ENCODE peak calls at places on chromosomes 5 and 9, in seven cellular contexts. F is MM.1S, A is astrocyte, J is GM23248, Z is GM23338, S is neural progenitor cell, C is fibroblast of lung. T is an unnamed sample. For H3K4me1, the result is how much of the 10 kb centered on the place peaks cover.

GRCh38 chr9:96618209-96619108 is 1.2 kb downstream of the CDC14B start:
- DNase-seq in F (no peak), A (no peak), J (peak), Z (peak), S (peak), C (peak), T (peak)

GRCh38 chr5:14208071-14209021 is 65.2 kb downstream of the TRIO start:
- DNase-seq in F (no peak), A (peak), J (peak), Z (no peak), S (no peak), C (peak), T (peak)

GRCh38 chr5:149371296-149371962 is 7.7 kb downstream of the IL17B start:
- DNase-seq in F (peak), A (peak), J (peak), Z (peak), S (peak), C (peak), T (peak)

GRCh38 chr5:78794693-78795215 is 146.2 kb upstream of the LHFPL2 start:
- DNase-seq in F (no peak), A (no peak), J (no peak), Z (no peak), S (no peak), C (no peak), T (no peak)

GRCh38 chr5:73391441-73391871 is 57.1 kb downstream of the FOXD1 start:
- DNase-seq in F (no peak), A (peak), J (peak), Z (no peak), S (no peak), C (no peak), T (no peak)

GRCh38 chr5:29672678-29673077 is 1520.8 kb upstream of the CDH6 start:
- DNase-seq in F (no peak), A (no peak), J (no peak), Z (no peak), S (no peak), C (no peak), T (no peak)

GRCh38 chr5:139708877-139709586 is 60.9 kb downstream of the CXXC5 start:
- DNase-seq in F (no peak), A (peak), J (peak), Z (peak), S (peak), C (peak), T (no peak)

GRCh38 chr5:34555699-34556513 is 100.2 kb upstream of the RAI14 start:
- DNase-seq in F (no peak), A (no peak), J (no peak), Z (no peak), S (no peak), C (no peak), T (no peak)

GRCh38 chr9:126317513-126317912 is 9.1 kb upstream of the MVB12B start:
- DNase-seq in F (no peak), A (no peak), J (peak), Z (no peak), S (no peak), C (peak), T (no peak)

GRCh38 chr5:26295541-26295940 is 742.8 kb downstream of the CDH9 start:
- DNase-seq in F (no peak), A (no peak), J (no peak), Z (no peak), S (no peak), C (no peak), T (no peak)

GRCh38 chr5:73606206-73606753 is 19.7 kb upstream of the ARHGEF28 start:
- DNase-seq in F (no peak), A (peak), J (no peak), Z (no peak), S (no peak), C (no peak), T (no peak)

GRCh38 chr5:122755740-122756139 is 19.1 kb upstream of the SNX2 start:
- DNase-seq in F (no peak), A (no peak), J (peak), Z (no peak), S (no peak), C (peak), T (no peak)

GRCh38 chr9:108609227-108609894 is 246.4 kb downstream of the ACTL7B start:
- DNase-seq in F (no peak), A (peak), J (peak), Z (no peak), S (no peak), C (no peak), T (peak)

GRCh38 chr9:121889990-121890563 is 203.0 kb downstream of the TTLL11 start:
- DNase-seq in F (no peak), A (peak), J (peak), Z (no peak), S (no peak), C (no peak), T (no peak)

GRCh38 chr9:94941211-94941875 is 214.8 kb downstream of the AOPEP start:
- DNase-seq in F (no peak), A (no peak), J (peak), Z (no peak), S (no peak), C (no peak), T (no peak)

DNA sequence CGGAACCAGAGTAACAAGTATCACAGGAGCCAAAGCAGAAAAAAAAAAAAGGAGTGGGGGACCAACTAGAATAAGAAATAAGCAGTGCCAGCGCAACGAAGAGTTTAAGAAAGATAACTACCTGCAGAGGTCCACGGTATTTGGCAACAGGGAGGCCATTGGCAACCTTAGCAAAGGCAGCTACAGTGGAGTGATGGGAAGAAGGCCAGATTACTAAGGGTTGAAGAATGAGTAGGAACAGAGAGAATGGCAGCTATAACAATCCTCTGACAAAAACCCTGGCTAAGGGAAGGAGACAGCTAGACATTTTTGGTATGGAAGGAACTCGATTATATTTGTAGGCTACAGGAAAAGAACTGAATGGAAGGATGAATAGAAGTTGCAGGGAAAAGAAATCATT is 93.4 kb upstream of the DMAC1 start:
- DNase-seq in F (no peak), A (no peak), J (no peak), Z (no peak), S (no peak), C (no peak), T (no peak)
- TF ChIP-seq EZH2 in F (no peak), A (no peak), J (no peak), Z (no peak), S (no peak), C (no peak), T (no peak)

GRCh38 chr9:114902773-114903589 is 27.4 kb downstream of the TNFSF8 start:
- DNase-seq in F (peak), A (no peak), J (peak), Z (no peak), S (no peak), C (peak), T (peak)
- H3K4me1 ChIP-seq in F (half or more), A (under half), J (under half), Z (under half), S (under half), C (under half), T (under half)

GRCh38 chr9:37036237-37037136 is 2.4 kb upstream of the PAX5 start:
- DNase-seq in F (peak), A (no peak), J (peak), Z (peak), S (peak), C (peak), T (no peak)

GRCh38 chr9:37035472-37036236 is 1.6 kb upstream of the PAX5 start:
- DNase-seq in F (no peak), A (peak), J (no peak), Z (peak), S (peak), C (peak), T (no peak)

GRCh38 chr9:37034320-37034937 is 361 bp upstream of the PAX5 start:
- DNase-seq in F (peak), A (no peak), J (peak), Z (peak), S (peak), C (no peak), T (no peak)

GRCh38 chr9:37033753-37034319 is at the start of gene PAX5:
- DNase-seq in F (no peak), A (no peak), J (peak), Z (peak), S (no peak), C (no peak), T (no peak)

GRCh38 chr9:37034938-37035471 is 937 bp upstream of the PAX5 start:
- DNase-seq in F (no peak), A (no peak), J (no peak), Z (peak), S (peak), C (no peak), T (no peak)
- TF ChIP-seq EZH2 in F (no peak), A (no peak), J (peak), Z (peak), S (no peak), C (peak), T (peak)

GRCh38 chr5:150488519-150489357 is 19.2 kb upstream of the NDST1 start:
- DNase-seq in F (no peak), A (peak), J (peak), Z (no peak), S (no peak), C (peak), T (no peak)
- H3K4me1 ChIP-seq in F (under half), A (half or more), J (half or more), Z (half or more), S (half or more), C (half or more), T (half or more)

GRCh38 chr5:154475613-154476342 is 2.2 kb downstream of the HAND1 start:
- DNase-seq in F (no peak), A (no peak), J (no peak), Z (peak), S (peak), C (no peak), T (no peak)

GRCh38 chr5:154474267-154474956 is 3.6 kb downstream of the HAND1 start:
- DNase-seq in F (no peak), A (no peak), J (no peak), Z (peak), S (peak), C (no peak), T (no peak)

GRCh38 chr5:154472871-154473580 is 5.0 kb downstream of the HAND1 start:
- DNase-seq in F (no peak), A (peak), J (no peak), Z (peak), S (peak), C (no peak), T (no peak)

GRCh38 chr5:154474957-154475334 is 3.1 kb downstream of the HAND1 start:
- DNase-seq in F (no peak), A (no peak), J (no peak), Z (peak), S (no peak), C (no peak), T (no peak)

GRCh38 chr5:154473581-154474266 is 4.3 kb downstream of the HAND1 start:
- DNase-seq in F (no peak), A (no peak), J (no peak), Z (peak), S (peak), C (no peak), T (no peak)
- TF ChIP-seq EZH2 in F (no peak), A (peak), J (no peak), Z (peak), S (peak), C (peak), T (peak)

T was measured in mammary epithelial cell.